ENCODE peak calls at places on chromosomes 2 and 18, in five cellular contexts. R is A549, P is transverse colon, E is GM20000, J is adrenal gland. G is an unnamed sample.

GRCh38 chr18:31513189-31513907 is 15.4 kb downstream of the DSG2 start:
- DNase-seq in P (no peak), E (no peak), J (no peak), R (peak), G (no peak)

GRCh38 chr18:22604390-22604985 is 186.8 kb upstream of the CTAGE1 start:
- DNase-seq in E (no peak), P (no peak), R (no peak), J (peak), G (no peak)

GRCh38 chr2:102772659-102773058 is 10.8 kb downstream of the TMEM182 start:
- DNase-seq in P (no peak), E (no peak), J (no peak), R (no peak), G (no peak)

GRCh38 chr2:6986251-6986893 is 69.2 kb downstream of the RNF144A start:
- DNase-seq in E (no peak), P (no peak), J (no peak), R (peak), G (no peak)

GRCh38 chr18:44130365-44130942 is 550.2 kb upstream of the SETBP1 start:
- DNase-seq in R (peak), E (peak), J (no peak), P (peak), G (peak)

GRCh38 chr18:22846088-22846683 is 86.9 kb upstream of the RBBP8 start:
- DNase-seq in E (peak), R (peak), P (no peak), J (peak), G (peak)

GRCh38 chr18:13455960-13456471 is 237.5 kb downstream of the LDLRAD4 start:
- DNase-seq in R (no peak), E (peak), J (peak), P (no peak), G (peak)

GRCh38 chr2:54233832-54234649 is 22.0 kb downstream of the TSPYL6 start:
- DNase-seq in P (no peak), J (no peak), R (no peak), E (no peak), G (no peak)

GRCh38 chr2:166351319-166351718 is 24.4 kb downstream of the SCN9A start:
- DNase-seq in R (no peak), P (no peak), J (no peak), E (no peak), G (no peak)

GRCh38 chr2:145404690-145405089 is 884.8 kb upstream of the ZEB2 start:
- DNase-seq in J (no peak), R (no peak), E (no peak), P (no peak), G (no peak)

GRCh38 chr2:208300847-208301618 is 35.0 kb downstream of the PIKFYVE start:
- DNase-seq in J (no peak), R (no peak), E (no peak), P (no peak), G (no peak)

GRCh38 chr2:72103690-72104089 is 44.0 kb downstream of the CYP26B1 start:
- DNase-seq in P (no peak), R (no peak), J (no peak), E (no peak), G (no peak)

GRCh38 chr2:20100711-20101110 is 49.3 kb upstream of the LAPTM4A start:
- DNase-seq in E (no peak), R (no peak), J (no peak), P (no peak), G (no peak)

GRCh38 chr2:20104900-20105545 is 53.6 kb upstream of the LAPTM4A start:
- DNase-seq in E (no peak), R (no peak), J (no peak), P (no peak), G (no peak)

GRCh38 chr2:20106746-20107145 is 55.3 kb upstream of the LAPTM4A start:
- DNase-seq in R (no peak), E (no peak), J (peak), P (peak), G (no peak)

GRCh38 chr2:20099780-20100179 is 48.4 kb upstream of the LAPTM4A start:
- DNase-seq in E (no peak), J (no peak), R (no peak), P (no peak), G (no peak)

DNA sequence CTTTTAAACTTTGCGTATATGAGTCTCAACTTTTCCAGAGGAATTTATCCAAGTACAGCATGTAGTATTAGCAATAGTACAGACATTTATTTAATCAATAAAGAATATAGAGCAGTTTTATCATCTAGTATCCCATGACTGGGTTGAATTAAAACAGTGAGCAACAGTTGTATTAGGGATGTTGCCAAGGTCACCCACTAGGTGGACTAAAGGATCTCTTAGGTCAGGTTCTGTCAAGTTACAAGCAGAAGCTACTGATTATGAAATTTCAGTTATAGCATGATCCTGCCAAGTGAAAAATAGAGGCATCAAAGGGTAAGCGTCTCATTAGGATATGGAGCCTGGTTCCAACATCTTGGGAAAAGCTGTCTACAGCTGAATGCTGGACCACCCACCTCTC is 52.1 kb upstream of the LAPTM4A start:
- DNase-seq in P (no peak), R (peak), E (no peak), J (peak), G (no peak)
- TF ChIP-seq CTCF in P (peak), R (peak), E (no peak), J (peak), G (peak)

GRCh38 chr2:136801628-136802027 is 36.3 kb downstream of the THSD7B start:
- DNase-seq in P (no peak), J (no peak), R (no peak), E (no peak), G (no peak)
- TF ChIP-seq CTCF in P (no peak), J (no peak), R (no peak), E (no peak), G (no peak)

GRCh38 chr2:86298411-86299390 is 38.7 kb downstream of the REEP1 start:
- DNase-seq in J (peak), P (no peak), E (no peak), R (peak), G (no peak)
- TF ChIP-seq CTCF in J (no peak), P (peak), E (no peak), R (peak), G (no peak)

GRCh38 chr2:213490087-213490486 is 205.8 kb downstream of the SPAG16 start:
- DNase-seq in E (no peak), J (no peak), P (no peak), R (no peak), G (peak)
- TF ChIP-seq CTCF in E (no peak), J (no peak), P (no peak), R (no peak), G (peak)

GRCh38 chr2:204871246-204871953 is 326.1 kb downstream of the PARD3B start:
- DNase-seq in J (no peak), E (no peak), R (peak), P (no peak), G (no peak)
- TF ChIP-seq CTCF in J (peak), E (no peak), R (peak), P (peak), G (no peak)